ENCODE peak calls at places on chromosome 12, in eight cellular contexts. E is pulmonary artery endothelial cell; C is RPMI7951; P is NCI-H226; F is islet precursor cell; Q is activated CD4-positive, alpha-beta T cell treated with anti-CD3 and anti-CD28 coated beads, Interleukin-2, amount 10 ng/mL, durations not matched to agents 7 days and 5 days; N is cerebellar cortex; T is GF-D8. K is an unnamed sample.

GRCh38 chr12:122423258-122424165 is 1.0 kb upstream of the CLIP1 start:
- DNase-seq in E (peak), C (peak), P (peak), F (peak), Q (no peak), N (peak), T (no peak), K (no peak)

GRCh38 chr12:132426349-132427176 is 63.4 kb upstream of the FBRSL1 start:
- DNase-seq in E (no peak), C (no peak), P (no peak), F (no peak), Q (no peak), N (no peak), T (no peak), K (no peak)

GRCh38 chr12:92039048-92039447 is 106.6 kb downstream of the BTG1 start:
- DNase-seq in E (no peak), C (peak), P (no peak), F (no peak), Q (no peak), N (no peak), T (no peak), K (no peak)

GRCh38 chr12:130043685-130044421 is 118.4 kb upstream of the FZD10 start:
- DNase-seq in E (no peak), C (no peak), P (no peak), F (no peak), Q (no peak), N (no peak), T (no peak), K (no peak)

GRCh38 chr12:50557421-50557820 is 52.6 kb downstream of the DIP2B start:
- DNase-seq in E (no peak), C (no peak), P (peak), F (no peak), Q (no peak), N (no peak), T (no peak), K (no peak)

GRCh38 chr12:109743076-109743910 is 29.7 kb downstream of the FAM222A start:
- DNase-seq in E (no peak), C (no peak), P (no peak), F (peak), Q (no peak), N (no peak), T (no peak), K (no peak)

GRCh38 chr12:66107451-66107915 is 23.1 kb downstream of the LLPH start:
- DNase-seq in E (peak), C (peak), P (peak), F (peak), Q (peak), N (peak), T (peak), K (peak)

GRCh38 chr12:22467190-22467589 is 77.2 kb downstream of the C2CD5 start:
- DNase-seq in E (no peak), C (peak), P (no peak), F (no peak), Q (no peak), N (no peak), T (no peak), K (no peak)

GRCh38 chr12:93573552-93574223 is 1.2 kb downstream of the SOCS2 start:
- DNase-seq in E (no peak), C (no peak), P (no peak), F (peak), Q (no peak), N (no peak), T (no peak), K (peak)

GRCh38 chr12:119225454-119225853 is 46.7 kb downstream of the HSPB8 start:
- DNase-seq in E (no peak), C (no peak), P (no peak), F (peak), Q (no peak), N (no peak), T (no peak), K (no peak)

GRCh38 chr12:64894827-64895475 is 70.5 kb downstream of the TBC1D30 start:
- DNase-seq in E (no peak), C (no peak), P (no peak), F (no peak), Q (no peak), N (no peak), T (no peak), K (no peak)

GRCh38 chr12:10497602-10498001 is 8.1 kb upstream of the EIF2S3B start:
- DNase-seq in E (no peak), C (no peak), P (no peak), F (no peak), Q (no peak), N (no peak), T (no peak), K (no peak)

GRCh38 chr12:20367731-20368652 is at the start of gene PDE3A:
- DNase-seq in E (peak), C (peak), P (peak), F (peak), Q (no peak), N (peak), T (no peak), K (no peak)

GRCh38 chr12:108311605-108312004 is 27.5 kb downstream of the CMKLR1 start:
- DNase-seq in E (no peak), C (no peak), P (no peak), F (no peak), Q (no peak), N (no peak), T (no peak), K (no peak)

GRCh38 chr12:6962285-6963015 is 8.0 kb downstream of the PHB2 start:
- DNase-seq in E (no peak), C (no peak), P (no peak), F (no peak), Q (no peak), N (no peak), T (peak), K (no peak)

GRCh38 chr12:117629454-117629853 is 268.0 kb upstream of the NOS1 start:
- DNase-seq in E (no peak), C (no peak), P (no peak), F (no peak), Q (no peak), N (no peak), T (no peak), K (no peak)

GRCh38 chr12:55728185-55728931 is 451 bp downstream of the CD63 start:
- DNase-seq in E (no peak), C (peak), P (peak), F (peak), Q (no peak), N (no peak), T (peak), K (no peak)

GRCh38 chr12:9347328-9348127 is 139.3 kb upstream of the PZP start:
- DNase-seq in E (no peak), C (no peak), P (peak), F (no peak), Q (no peak), N (no peak), T (no peak), K (no peak)